ENCODE peak calls at places on chromosomes 16 and 17, in four cellular contexts. X is H1, Z is AG10803, M is mammary epithelial cell. E is an unnamed sample.

GRCh38 chr16:69725480-69726312 is 664 bp downstream of the NQO1 start:
- DNase-seq in X (no peak), Z (no peak), M (no peak), E (no peak)

GRCh38 chr16:2032285-2033056 is 5.8 kb downstream of the NHERF2 start:
- DNase-seq in X (no peak), Z (peak), M (no peak), E (peak)

GRCh38 chr16:1530883-1531637 is 2.4 kb upstream of the TMEM204 start:
- DNase-seq in X (no peak), Z (peak), M (no peak), E (peak)

GRCh38 chr17:33322063-33322462 is 29.0 kb upstream of the ASIC2 start:
- DNase-seq in X (no peak), Z (peak), M (no peak), E (no peak)

GRCh38 chr16:14384745-14385144 is 245.3 kb downstream of the PARN start:
- DNase-seq in X (no peak), Z (no peak), M (no peak), E (no peak)

GRCh38 chr16:53061701-53062159 is 6.9 kb downstream of the CHD9 start:
- DNase-seq in X (no peak), Z (no peak), M (no peak), E (no peak)

GRCh38 chr16:72847187-72848044 is 200.5 kb downstream of the ZFHX3 start:
- DNase-seq in X (no peak), Z (peak), M (no peak), E (no peak)

GRCh38 chr17:79026345-79027273 is 2.6 kb downstream of the C1QTNF1 start:
- DNase-seq in X (no peak), Z (peak), M (peak), E (peak)

GRCh38 chr16:16879567-16880251 is 500.8 kb downstream of the NPIPA7 start:
- DNase-seq in X (no peak), Z (no peak), M (no peak), E (no peak)

GRCh38 chr16:11793840-11794239 is 3.2 kb downstream of the ZC3H7A start:
- DNase-seq in X (no peak), Z (no peak), M (peak), E (peak)

GRCh38 chr16:83579431-83579830 is 228.3 kb upstream of the HSBP1 start:
- DNase-seq in X (no peak), Z (no peak), M (no peak), E (no peak)

GRCh38 chr17:38914741-38915638 is 10.4 kb upstream of the LASP1NB start:
- DNase-seq in X (no peak), Z (no peak), M (no peak), E (no peak)

GRCh38 chr16:50505714-50506542 is 42.3 kb upstream of the NKD1 start:
- DNase-seq in X (no peak), Z (no peak), M (no peak), E (no peak)

GRCh38 chr17:18267927-18268711 is 7.7 kb downstream of the MIEF2 start:
- DNase-seq in X (no peak), Z (peak), M (peak), E (peak)

GRCh38 chr17:37791434-37791833 is 46.6 kb upstream of the HNF1B start:
- DNase-seq in X (no peak), Z (peak), M (peak), E (peak)

GRCh38 chr16:4962716-4963115 is 4.6 kb downstream of the SEC14L5 start:
- DNase-seq in X (no peak), Z (no peak), M (no peak), E (no peak)

GRCh38 chr17:81083125-81083765 is 48.3 kb downstream of the BAIAP2 start:
- DNase-seq in X (no peak), Z (no peak), M (no peak), E (no peak)

GRCh38 chr16:85986931-85987749 is 88.2 kb downstream of the IRF8 start:
- DNase-seq in X (no peak), Z (no peak), M (no peak), E (peak)

GRCh38 chr16:58040945-58041627 is 15.5 kb downstream of the MMP15 start:
- DNase-seq in X (no peak), Z (no peak), M (no peak), E (no peak)

GRCh38 chr17:1226308-1226707 is 43.9 kb upstream of the BHLHA9 start:
- DNase-seq in X (no peak), Z (no peak), M (no peak), E (no peak)

GRCh38 chr16:57343131-57343731 is 15.4 kb upstream of the CCL22 start:
- DNase-seq in X (no peak), Z (no peak), M (no peak), E (no peak)

GRCh38 chr17:27354491-27355081 is 60.7 kb downstream of the WSB1 start:
- DNase-seq in X (no peak), Z (peak), M (peak), E (no peak)

GRCh38 chr17:68184816-68185436 is 62.9 kb upstream of the AMZ2 start:
- DNase-seq in X (no peak), Z (no peak), M (no peak), E (no peak)
- H3K4me3 ChIP-seq in X (no peak), Z (no peak), M (no peak), E (no peak)

GRCh38 chr17:7383742-7384488 is 3.0 kb downstream of the TNK1 start:
- DNase-seq in X (no peak), Z (no peak), M (no peak), E (peak)
- H3K4me3 ChIP-seq in X (peak), Z (peak), M (no peak), E (peak)

DNA sequence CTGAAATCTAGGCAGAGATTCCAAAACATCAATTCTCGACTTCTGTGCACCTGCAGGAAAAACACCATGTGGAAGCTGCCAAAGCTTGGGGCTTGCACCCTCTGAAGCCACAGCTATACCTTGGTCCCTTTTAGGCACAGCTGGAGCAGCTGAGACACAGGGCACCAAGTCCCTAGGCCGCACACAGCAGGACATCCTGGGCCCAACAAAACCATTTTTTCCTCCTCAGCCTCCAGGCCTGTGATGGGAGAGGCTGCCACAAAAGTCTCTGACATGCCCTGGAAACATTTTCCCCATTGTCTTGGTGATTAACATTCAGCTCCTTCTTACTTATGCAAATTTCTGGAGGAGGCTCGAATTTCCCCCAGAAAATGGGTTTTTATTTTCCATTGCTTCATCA is 24.3 kb upstream of the COL1A1 start:
- DNase-seq in X (no peak), Z (no peak), M (no peak), E (no peak)
- H3K4me3 ChIP-seq in X (no peak), Z (no peak), M (no peak), E (no peak)

DNA sequence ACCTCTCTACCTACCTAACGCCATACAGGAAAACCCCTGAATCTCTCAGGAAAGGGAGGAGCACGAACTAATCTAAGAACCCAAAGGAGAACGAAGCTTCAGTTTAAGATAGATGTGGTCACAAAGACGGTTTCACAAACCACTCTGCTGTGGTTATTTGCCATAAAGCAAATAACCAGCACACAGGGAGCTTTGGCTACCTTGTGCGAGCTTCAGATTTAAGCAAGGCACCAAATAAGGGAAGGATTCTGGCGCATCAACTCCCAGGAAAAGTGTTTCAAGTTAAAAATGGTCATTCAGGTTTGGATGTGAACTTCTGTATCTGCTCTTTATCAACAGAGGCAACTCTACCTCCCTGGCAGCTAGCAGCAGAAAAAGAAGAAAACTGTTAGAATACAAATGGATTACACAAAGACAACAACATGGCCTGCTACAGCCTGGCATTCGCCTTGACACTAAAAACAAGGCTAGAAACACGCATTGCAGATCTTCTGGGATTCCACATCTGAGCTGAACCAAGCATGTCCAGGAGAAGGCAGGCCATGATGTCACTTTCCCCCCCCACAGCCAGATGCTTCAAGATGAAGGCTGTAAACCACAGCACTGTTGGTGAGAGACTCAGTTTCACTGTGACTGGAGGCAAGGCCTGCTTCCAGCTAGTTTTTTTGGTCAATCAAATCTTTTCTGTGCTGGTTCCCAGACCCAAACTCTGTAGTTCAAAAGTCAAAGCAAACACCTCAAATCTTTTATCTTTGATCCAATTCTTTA is 43.6 kb downstream of the SMG6 start:
- DNase-seq in X (no peak), Z (peak), M (no peak), E (peak)
- H3K4me3 ChIP-seq in X (no peak), Z (no peak), M (no peak), E (no peak)

GRCh38 chr17:74165811-74166365 is 37.6 kb upstream of the RPL38 start:
- DNase-seq in X (no peak), Z (no peak), M (no peak), E (no peak)

GRCh38 chr17:74161501-74161850 is 42.0 kb upstream of the RPL38 start:
- DNase-seq in X (no peak), Z (no peak), M (no peak), E (no peak)

GRCh38 chr17:74163271-74163821 is 40.1 kb upstream of the RPL38 start:
- DNase-seq in X (no peak), Z (no peak), M (no peak), E (no peak)

GRCh38 chr17:74164446-74165045 is 38.9 kb upstream of the RPL38 start:
- DNase-seq in X (no peak), Z (no peak), M (no peak), E (no peak)

DNA sequence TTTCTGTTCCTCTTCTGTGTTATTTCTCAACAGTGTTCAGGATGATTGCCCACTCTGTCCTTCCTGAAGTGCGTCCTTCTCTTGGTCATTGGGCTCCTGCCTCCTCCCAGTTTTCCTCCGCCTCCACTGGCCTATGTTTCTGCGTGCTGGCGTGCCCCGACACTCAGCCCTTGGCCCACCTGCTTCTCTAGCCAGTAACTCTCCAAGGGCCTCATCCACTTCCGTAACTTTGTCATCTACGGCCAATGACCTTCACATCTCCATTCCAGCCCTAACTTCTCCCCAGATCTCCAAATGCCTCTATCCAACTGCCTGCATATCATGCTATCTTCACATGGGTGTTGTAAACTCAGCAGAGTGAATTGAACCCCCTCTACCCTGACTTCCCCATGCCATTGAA is 39.6 kb upstream of the RPL38 start:
- DNase-seq in X (no peak), Z (no peak), M (no peak), E (no peak)
- H3K4me3 ChIP-seq in X (no peak), Z (no peak), M (no peak), E (no peak)

E was measured in fibroblast of villous mesenchyme.